ENCODE peak calls at places on chromosomes 11 and 22, in seven cellular contexts. One of them, this sample, is unnamed.

GRCh38 chr11:46315033-46315738 is 32.1 kb upstream of the DGKZ start:
- DNase-seq in smooth muscle cell of the brain vasculature: peak
- DNase-seq in foreskin melanocyte: peak
- DNase-seq in gastrocnemius medialis: peak
- DNase-seq in NCI-H748 treated with DMSO at 0.1 percent for 48 hours: peak
- DNase-seq in Right ventricle myocardium superior: peak
- DNase-seq in naive thymus-derived CD8-positive, alpha-beta T cell: peak
- DNase-seq in this sample: peak

GRCh38 chr11:62020661-62021060 is 53.2 kb upstream of the FTH1 start:
- DNase-seq in gastrocnemius medialis: no peak
- DNase-seq in foreskin melanocyte: no peak
- DNase-seq in smooth muscle cell of the brain vasculature: no peak
- DNase-seq in Right ventricle myocardium superior: peak
- DNase-seq in NCI-H748 treated with DMSO at 0.1 percent for 48 hours: no peak
- DNase-seq in naive thymus-derived CD8-positive, alpha-beta T cell: no peak
- DNase-seq in this sample: no peak

GRCh38 chr22:17237031-17237668 is 17.9 kb upstream of the ADA2 start:
- DNase-seq in foreskin melanocyte: no peak
- DNase-seq in NCI-H748 treated with DMSO at 0.1 percent for 48 hours: no peak
- DNase-seq in Right ventricle myocardium superior: peak
- DNase-seq in naive thymus-derived CD8-positive, alpha-beta T cell: no peak
- DNase-seq in smooth muscle cell of the brain vasculature: no peak
- DNase-seq in gastrocnemius medialis: no peak
- DNase-seq in this sample: no peak

GRCh38 chr11:48022445-48022844 is 42.1 kb downstream of the PTPRJ start:
- DNase-seq in gastrocnemius medialis: no peak
- DNase-seq in NCI-H748 treated with DMSO at 0.1 percent for 48 hours: no peak
- DNase-seq in foreskin melanocyte: no peak
- DNase-seq in Right ventricle myocardium superior: no peak
- DNase-seq in naive thymus-derived CD8-positive, alpha-beta T cell: no peak
- DNase-seq in smooth muscle cell of the brain vasculature: no peak
- DNase-seq in this sample: no peak

GRCh38 chr22:19376971-19377370 is 54.6 kb downstream of the HIRA start:
- DNase-seq in Right ventricle myocardium superior: no peak
- DNase-seq in naive thymus-derived CD8-positive, alpha-beta T cell: no peak
- DNase-seq in foreskin melanocyte: no peak
- DNase-seq in NCI-H748 treated with DMSO at 0.1 percent for 48 hours: no peak
- DNase-seq in gastrocnemius medialis: no peak
- DNase-seq in smooth muscle cell of the brain vasculature: no peak
- DNase-seq in this sample: no peak

GRCh38 chr11:69950120-69950519 is 128.0 kb upstream of the ANO1 start:
- DNase-seq in gastrocnemius medialis: no peak
- DNase-seq in naive thymus-derived CD8-positive, alpha-beta T cell: no peak
- DNase-seq in foreskin melanocyte: no peak
- DNase-seq in smooth muscle cell of the brain vasculature: no peak
- DNase-seq in Right ventricle myocardium superior: peak
- DNase-seq in NCI-H748 treated with DMSO at 0.1 percent for 48 hours: peak
- DNase-seq in this sample: no peak

GRCh38 chr11:67300256-67300755 is 3.0 kb upstream of the SSH3 start:
- DNase-seq in Right ventricle myocardium superior: no peak
- DNase-seq in foreskin melanocyte: no peak
- DNase-seq in NCI-H748 treated with DMSO at 0.1 percent for 48 hours: no peak
- DNase-seq in naive thymus-derived CD8-positive, alpha-beta T cell: no peak
- DNase-seq in smooth muscle cell of the brain vasculature: no peak
- DNase-seq in gastrocnemius medialis: no peak
- DNase-seq in this sample: no peak

GRCh38 chr11:86292912-86293606 is 9.0 kb upstream of the HIKESHI start:
- DNase-seq in NCI-H748 treated with DMSO at 0.1 percent for 48 hours: no peak
- DNase-seq in foreskin melanocyte: no peak
- DNase-seq in gastrocnemius medialis: no peak
- DNase-seq in Right ventricle myocardium superior: no peak
- DNase-seq in smooth muscle cell of the brain vasculature: no peak
- DNase-seq in naive thymus-derived CD8-positive, alpha-beta T cell: no peak
- DNase-seq in this sample: no peak

GRCh38 chr11:78420796-78421209 is 3.2 kb upstream of the GAB2 start:
- DNase-seq in naive thymus-derived CD8-positive, alpha-beta T cell: no peak
- DNase-seq in Right ventricle myocardium superior: peak
- DNase-seq in foreskin melanocyte: no peak
- DNase-seq in gastrocnemius medialis: no peak
- DNase-seq in smooth muscle cell of the brain vasculature: no peak
- DNase-seq in NCI-H748 treated with DMSO at 0.1 percent for 48 hours: no peak
- DNase-seq in this sample: peak

GRCh38 chr11:45155627-45156180 is 9.3 kb downstream of the PRDM11 start:
- DNase-seq in naive thymus-derived CD8-positive, alpha-beta T cell: no peak
- DNase-seq in smooth muscle cell of the brain vasculature: no peak
- DNase-seq in gastrocnemius medialis: no peak
- DNase-seq in foreskin melanocyte: no peak
- DNase-seq in NCI-H748 treated with DMSO at 0.1 percent for 48 hours: no peak
- DNase-seq in Right ventricle myocardium superior: no peak
- DNase-seq in this sample: no peak

GRCh38 chr11:88179141-88179540 is 3.9 kb upstream of the RAB38 start:
- DNase-seq in naive thymus-derived CD8-positive, alpha-beta T cell: no peak
- DNase-seq in Right ventricle myocardium superior: no peak
- DNase-seq in smooth muscle cell of the brain vasculature: no peak
- DNase-seq in foreskin melanocyte: no peak
- DNase-seq in NCI-H748 treated with DMSO at 0.1 percent for 48 hours: no peak
- DNase-seq in gastrocnemius medialis: no peak
- DNase-seq in this sample: no peak

GRCh38 chr11:10356161-10356560 is 51.3 kb downstream of the ADM start:
- DNase-seq in foreskin melanocyte: no peak
- DNase-seq in NCI-H748 treated with DMSO at 0.1 percent for 48 hours: no peak
- DNase-seq in smooth muscle cell of the brain vasculature: no peak
- DNase-seq in gastrocnemius medialis: no peak
- DNase-seq in naive thymus-derived CD8-positive, alpha-beta T cell: no peak
- DNase-seq in Right ventricle myocardium superior: no peak
- DNase-seq in this sample: no peak

GRCh38 chr11:77252555-77253270 is 48.8 kb downstream of the GDPD4 start:
- DNase-seq in foreskin melanocyte: no peak
- DNase-seq in naive thymus-derived CD8-positive, alpha-beta T cell: no peak
- DNase-seq in gastrocnemius medialis: no peak
- DNase-seq in smooth muscle cell of the brain vasculature: no peak
- DNase-seq in Right ventricle myocardium superior: no peak
- DNase-seq in NCI-H748 treated with DMSO at 0.1 percent for 48 hours: no peak
- DNase-seq in this sample: no peak

GRCh38 chr11:35138949-35139881 is at the start of gene CD44:
- DNase-seq in NCI-H748 treated with DMSO at 0.1 percent for 48 hours: peak
- DNase-seq in Right ventricle myocardium superior: peak
- DNase-seq in smooth muscle cell of the brain vasculature: no peak
- DNase-seq in foreskin melanocyte: peak
- DNase-seq in gastrocnemius medialis: peak
- DNase-seq in naive thymus-derived CD8-positive, alpha-beta T cell: peak
- DNase-seq in this sample: no peak

GRCh38 chr11:63802637-63803414 is 10.4 kb upstream of the SPINDOC start:
- DNase-seq in foreskin melanocyte: no peak
- DNase-seq in NCI-H748 treated with DMSO at 0.1 percent for 48 hours: no peak
- DNase-seq in gastrocnemius medialis: peak
- DNase-seq in Right ventricle myocardium superior: no peak
- DNase-seq in naive thymus-derived CD8-positive, alpha-beta T cell: no peak
- DNase-seq in smooth muscle cell of the brain vasculature: no peak
- DNase-seq in this sample: peak

GRCh38 chr11:113615098-113615497 is 91.0 kb downstream of the TMPRSS5 start:
- DNase-seq in smooth muscle cell of the brain vasculature: no peak
- DNase-seq in NCI-H748 treated with DMSO at 0.1 percent for 48 hours: peak
- DNase-seq in gastrocnemius medialis: no peak
- DNase-seq in naive thymus-derived CD8-positive, alpha-beta T cell: no peak
- DNase-seq in foreskin melanocyte: no peak
- DNase-seq in Right ventricle myocardium superior: no peak
- DNase-seq in this sample: no peak

GRCh38 chr11:2772544-2773031 is 72.8 kb upstream of the KCNQ1OT1 start:
- DNase-seq in Right ventricle myocardium superior: no peak
- DNase-seq in naive thymus-derived CD8-positive, alpha-beta T cell: no peak
- DNase-seq in gastrocnemius medialis: no peak
- DNase-seq in NCI-H748 treated with DMSO at 0.1 percent for 48 hours: no peak
- DNase-seq in foreskin melanocyte: no peak
- DNase-seq in smooth muscle cell of the brain vasculature: no peak
- DNase-seq in this sample: no peak

GRCh38 chr11:121291896-121292502 is 572 bp upstream of the SC5D start:
- DNase-seq in foreskin melanocyte: no peak
- DNase-seq in smooth muscle cell of the brain vasculature: no peak
- DNase-seq in naive thymus-derived CD8-positive, alpha-beta T cell: no peak
- DNase-seq in Right ventricle myocardium superior: no peak
- DNase-seq in NCI-H748 treated with DMSO at 0.1 percent for 48 hours: peak
- DNase-seq in gastrocnemius medialis: no peak
- DNase-seq in this sample: no peak

GRCh38 chr11:117731689-117732290 is 65.2 kb downstream of the DSCAML1 start:
- DNase-seq in foreskin melanocyte: no peak
- DNase-seq in smooth muscle cell of the brain vasculature: no peak
- DNase-seq in Right ventricle myocardium superior: no peak
- DNase-seq in NCI-H748 treated with DMSO at 0.1 percent for 48 hours: no peak
- DNase-seq in naive thymus-derived CD8-positive, alpha-beta T cell: no peak
- DNase-seq in gastrocnemius medialis: no peak
- DNase-seq in this sample: no peak

GRCh38 chr22:37368058-37368457 is 59.2 kb downstream of the ELFN2 start:
- DNase-seq in NCI-H748 treated with DMSO at 0.1 percent for 48 hours: no peak
- DNase-seq in smooth muscle cell of the brain vasculature: no peak
- DNase-seq in gastrocnemius medialis: no peak
- DNase-seq in foreskin melanocyte: no peak
- DNase-seq in naive thymus-derived CD8-positive, alpha-beta T cell: no peak
- DNase-seq in Right ventricle myocardium superior: no peak
- DNase-seq in this sample: no peak

GRCh38 chr11:69864930-69865661 is 45.9 kb upstream of the FGF3 start:
- DNase-seq in NCI-H748 treated with DMSO at 0.1 percent for 48 hours: no peak
- DNase-seq in foreskin melanocyte: no peak
- DNase-seq in naive thymus-derived CD8-positive, alpha-beta T cell: no peak
- DNase-seq in Right ventricle myocardium superior: no peak
- DNase-seq in smooth muscle cell of the brain vasculature: no peak
- DNase-seq in gastrocnemius medialis: no peak
- DNase-seq in this sample: no peak

GRCh38 chr11:8267831-8268529 is 4.3 kb upstream of the LMO1 start:
- DNase-seq in naive thymus-derived CD8-positive, alpha-beta T cell: no peak
- DNase-seq in NCI-H748 treated with DMSO at 0.1 percent for 48 hours: no peak
- DNase-seq in gastrocnemius medialis: peak
- DNase-seq in smooth muscle cell of the brain vasculature: no peak
- DNase-seq in Right ventricle myocardium superior: peak
- DNase-seq in foreskin melanocyte: no peak
- DNase-seq in this sample: no peak

GRCh38 chr22:29030016-29030617 is 31.5 kb downstream of the C22orf31 start:
- DNase-seq in Right ventricle myocardium superior: no peak
- DNase-seq in naive thymus-derived CD8-positive, alpha-beta T cell: no peak
- DNase-seq in smooth muscle cell of the brain vasculature: no peak
- DNase-seq in NCI-H748 treated with DMSO at 0.1 percent for 48 hours: no peak
- DNase-seq in gastrocnemius medialis: no peak
- DNase-seq in foreskin melanocyte: no peak
- DNase-seq in this sample: no peak

GRCh38 chr22:32775957-32776356 is 25.5 kb upstream of the TIMP3 start:
- DNase-seq in gastrocnemius medialis: no peak
- DNase-seq in foreskin melanocyte: no peak
- DNase-seq in smooth muscle cell of the brain vasculature: no peak
- DNase-seq in NCI-H748 treated with DMSO at 0.1 percent for 48 hours: no peak
- DNase-seq in naive thymus-derived CD8-positive, alpha-beta T cell: no peak
- DNase-seq in Right ventricle myocardium superior: no peak
- DNase-seq in this sample: no peak

GRCh38 chr11:64366751-64367150 is 7.8 kb downstream of the RPS6KA4 start:
- DNase-seq in smooth muscle cell of the brain vasculature: no peak
- DNase-seq in naive thymus-derived CD8-positive, alpha-beta T cell: no peak
- DNase-seq in NCI-H748 treated with DMSO at 0.1 percent for 48 hours: no peak
- DNase-seq in Right ventricle myocardium superior: no peak
- DNase-seq in foreskin melanocyte: no peak
- DNase-seq in gastrocnemius medialis: no peak
- DNase-seq in this sample: no peak

GRCh38 chr11:94020777-94021615 is at the start of gene HEPHL1:
- DNase-seq in NCI-H748 treated with DMSO at 0.1 percent for 48 hours: no peak
- DNase-seq in naive thymus-derived CD8-positive, alpha-beta T cell: no peak
- DNase-seq in gastrocnemius medialis: no peak
- DNase-seq in Right ventricle myocardium superior: no peak
- DNase-seq in smooth muscle cell of the brain vasculature: no peak
- DNase-seq in foreskin melanocyte: no peak
- DNase-seq in this sample: no peak

GRCh38 chr11:108221401-108221800 is 1.0 kb downstream of the NPAT start:
- DNase-seq in smooth muscle cell of the brain vasculature: no peak
- DNase-seq in foreskin melanocyte: peak
- DNase-seq in gastrocnemius medialis: no peak
- DNase-seq in naive thymus-derived CD8-positive, alpha-beta T cell: no peak
- DNase-seq in NCI-H748 treated with DMSO at 0.1 percent for 48 hours: no peak
- DNase-seq in Right ventricle myocardium superior: no peak
- DNase-seq in this sample: no peak

GRCh38 chr11:125871391-125872137 is 15.9 kb upstream of the HYLS1 start:
- DNase-seq in NCI-H748 treated with DMSO at 0.1 percent for 48 hours: no peak
- DNase-seq in naive thymus-derived CD8-positive, alpha-beta T cell: no peak
- DNase-seq in smooth muscle cell of the brain vasculature: no peak
- DNase-seq in gastrocnemius medialis: no peak
- DNase-seq in Right ventricle myocardium superior: no peak
- DNase-seq in foreskin melanocyte: no peak
- DNase-seq in this sample: peak